ENCODE peak calls at places on chromosomes 2 and 18, in eight cellular contexts. T, Z, Y, B, S, R, P and W are unnamed samples.

GRCh38 chr18:13548944-13549878 is 177.1 kb downstream of the FAM210A start:
- DNase-seq in T (no peak), Z (no peak), Y (no peak), B (no peak), S (no peak), R (no peak), P (no peak), W (no peak)

GRCh38 chr2:177783835-177784448 is 288.6 kb downstream of the PDE11A start:
- DNase-seq in T (no peak), Z (peak; percentile 51), Y (peak; percentile 49), B (no peak), S (no peak), R (peak; percentile 83), P (peak; percentile 96), W (no peak)

GRCh38 chr2:67565761-67566160 is 168.6 kb downstream of the ETAA1 start:
- DNase-seq in T (no peak), Z (peak; percentile 95), Y (no peak), B (no peak), S (no peak), R (peak; percentile 96), P (peak; percentile 96), W (no peak)

GRCh38 chr2:32678825-32679224 is 51.0 kb downstream of the TTC27 start:
- DNase-seq in T (no peak), Z (peak; percentile 73), Y (no peak), B (no peak), S (no peak), R (peak; percentile 33), P (peak; percentile 83), W (no peak)

GRCh38 chr2:12607971-12608370 is 108.8 kb upstream of the TRIB2 start:
- DNase-seq in T (no peak), Z (peak; percentile 46), Y (no peak), B (no peak), S (no peak), R (peak; percentile 36), P (peak; percentile 70), W (no peak)

GRCh38 chr2:203662963-203663362 is 43.5 kb upstream of the CD28 start:
- DNase-seq in T (no peak), Z (no peak), Y (no peak), B (no peak), S (no peak), R (no peak), P (no peak), W (no peak)

GRCh38 chr2:128435576-128436497 is 117.2 kb upstream of the HS6ST1 start:
- DNase-seq in T (no peak), Z (no peak), Y (no peak), B (no peak), S (no peak), R (no peak), P (no peak), W (no peak)

GRCh38 chr2:207083361-207084080 is 82.2 kb downstream of the KLF7 start:
- DNase-seq in T (no peak), Z (no peak), Y (no peak), B (no peak), S (no peak), R (peak; percentile 46), P (peak; percentile 50), W (no peak)

GRCh38 chr2:29053680-29054400 is 20.5 kb downstream of the PCARE start:
- DNase-seq in T (no peak), Z (no peak), Y (no peak), B (no peak), S (no peak), R (peak; percentile 40), P (no peak), W (no peak)

GRCh38 chr2:11067221-11068078 is 87.8 kb upstream of the SLC66A3 start:
- DNase-seq in T (no peak), Z (no peak), Y (no peak), B (no peak), S (no peak), R (no peak), P (no peak), W (no peak)

GRCh38 chr2:48427552-48427951 is 102.4 kb upstream of the STON1 start:
- DNase-seq in T (no peak), Z (no peak), Y (no peak), B (no peak), S (no peak), R (no peak), P (no peak), W (no peak)

GRCh38 chr2:42001696-42002331 is 46.0 kb upstream of the PKDCC start:
- DNase-seq in T (no peak), Z (no peak), Y (no peak), B (no peak), S (no peak), R (peak; percentile 58), P (no peak), W (no peak)

GRCh38 chr2:49003206-49003605 is 151.1 kb downstream of the FSHR start:
- DNase-seq in T (no peak), Z (no peak), Y (no peak), B (no peak), S (no peak), R (no peak), P (peak; percentile 36), W (no peak)

GRCh38 chr18:10047237-10047636 is 133.4 kb downstream of the VAPA start:
- DNase-seq in T (no peak), Z (peak; percentile 95), Y (no peak), B (no peak), S (no peak), R (peak; percentile 29), P (peak; percentile 90), W (no peak)

GRCh38 chr18:9827211-9827855 is 58.4 kb upstream of the TXNDC2 start:
- DNase-seq in T (no peak), Z (no peak), Y (no peak), B (no peak), S (no peak), R (no peak), P (no peak), W (no peak)

GRCh38 chr2:20614201-20615045 is 36.5 kb downstream of the HS1BP3 start:
- DNase-seq in T (peak; percentile 73), Z (no peak), Y (no peak), B (no peak), S (peak; percentile 83), R (no peak), P (peak; percentile 45), W (peak; percentile 67)

GRCh38 chr2:75602724-75603342 is 42.1 kb upstream of the EVA1A start:
- DNase-seq in T (no peak), Z (peak; percentile 88), Y (no peak), B (no peak), S (no peak), R (peak; percentile 95), P (peak; percentile 92), W (no peak)

GRCh38 chr2:60070166-60070565 is 483.3 kb downstream of the BCL11A start:
- DNase-seq in T (no peak), Z (no peak), Y (no peak), B (no peak), S (no peak), R (no peak), P (no peak), W (no peak)

GRCh38 chr18:45336431-45336830 is 278.8 kb upstream of the SLC14A2 start:
- DNase-seq in T (no peak), Z (no peak), Y (no peak), B (no peak), S (no peak), R (peak; percentile 41), P (no peak), W (no peak)

GRCh38 chr2:108988796-108989713 is at the start of gene EDAR:
- DNase-seq in T (peak; percentile 54), Z (no peak), Y (peak; percentile 19), B (peak; percentile 82), S (peak; percentile 82), R (peak; percentile 29), P (peak; percentile 36), W (peak; percentile 68)

GRCh38 chr2:159902722-159903121 is 104.7 kb upstream of the CD302 start:
- DNase-seq in T (no peak), Z (no peak), Y (no peak), B (no peak), S (no peak), R (no peak), P (no peak), W (no peak)
- H3K9ac ChIP-seq in T (no peak overlapping the region), Z (no peak overlapping the region), Y (no peak overlapping the region), B (no peak overlapping the region), S (no peak overlapping the region), R (no peak overlapping the region), P (no peak overlapping the region), W (no peak overlapping the region)

GRCh38 chr18:62725896-62726295 is 10.6 kb downstream of the PHLPP1 start:
- DNase-seq in T (no peak), Z (no peak), Y (no peak), B (no peak), S (no peak), R (no peak), P (no peak), W (no peak)

GRCh38 chr18:62732631-62733030 is 17.3 kb downstream of the PHLPP1 start:
- DNase-seq in T (no peak), Z (no peak), Y (no peak), B (no peak), S (no peak), R (no peak), P (no peak), W (no peak)

GRCh38 chr18:62730926-62731325 is 15.6 kb downstream of the PHLPP1 start:
- DNase-seq in T (no peak), Z (no peak), Y (no peak), B (no peak), S (no peak), R (peak; percentile 41), P (no peak), W (no peak)

GRCh38 chr18:62728254-62728653 is 12.9 kb downstream of the PHLPP1 start:
- DNase-seq in T (no peak), Z (no peak), Y (no peak), B (no peak), S (no peak), R (no peak), P (no peak), W (no peak)

GRCh38 chr18:62729487-62730386 is 14.4 kb downstream of the PHLPP1 start:
- DNase-seq in T (no peak), Z (no peak), Y (no peak), B (no peak), S (no peak), R (no peak), P (no peak), W (no peak)
- H3K9ac ChIP-seq in T (no peak overlapping the region), Z (no peak overlapping the region), Y (no peak overlapping the region), B (no peak overlapping the region), S (no peak overlapping the region), R (no peak overlapping the region), P (no peak overlapping the region), W (no peak overlapping the region)

GRCh38 chr18:57427429-57428181 is 7.6 kb upstream of the ONECUT2 start:
- DNase-seq in T (no peak), Z (no peak), Y (no peak), B (no peak), S (peak; percentile 73), R (peak; percentile 4), P (no peak), W (no peak)
- H3K9ac ChIP-seq in T (no peak overlapping the region), Z (no peak overlapping the region), Y (no peak overlapping the region), B (no peak overlapping the region), S (no peak overlapping the region), R (no peak overlapping the region), P (no peak overlapping the region), W (peak overlapping the region; percentile 86)

GRCh38 chr2:64945973-64946736 is 43.0 kb upstream of the SLC1A4 start:
- DNase-seq in T (no peak), Z (peak; percentile 17), Y (peak; percentile 88), B (peak; percentile 51), S (peak; percentile 5), R (no peak), P (no peak), W (no peak)
- H3K9ac ChIP-seq in T (no peak overlapping the region), Z (no peak overlapping the region), Y (peak overlapping the region; percentile 65), B (no peak overlapping the region), S (no peak overlapping the region), R (no peak overlapping the region), P (no peak overlapping the region), W (no peak overlapping the region)